ENCODE peak calls at places on chromosomes 7 and 10, in eight cellular contexts. D is IMR-90, I is HuH-7, E is Panc1, W is BJ, T is GM10248, L is ACHN, S is GM23248. Y is an unnamed sample.

GRCh38 chr10:62205750-62206399 is 62.8 kb downstream of the RTKN2 start:
- DNase-seq in D (no peak), L (no peak), S (no peak), T (no peak), W (no peak), I (no peak), E (no peak), Y (no peak)

GRCh38 chr7:133916621-133917020 is 210.5 kb upstream of the LRGUK start:
- DNase-seq in L (no peak), I (no peak), S (no peak), D (no peak), W (no peak), T (no peak), E (no peak), Y (no peak)

GRCh38 chr7:47285860-47286491 is 295.9 kb downstream of the TNS3 start:
- DNase-seq in E (no peak), D (no peak), T (no peak), L (no peak), I (no peak), S (peak), W (peak), Y (no peak)

GRCh38 chr7:2568521-2569223 is 9.9 kb downstream of the IQCE start:
- DNase-seq in D (no peak), T (no peak), L (no peak), I (no peak), S (no peak), W (no peak), E (no peak), Y (no peak)

GRCh38 chr10:77837248-77837924 is 89.2 kb downstream of the DLG5 start:
- DNase-seq in W (no peak), T (peak), E (no peak), S (peak), I (peak), D (peak), L (peak), Y (peak)

GRCh38 chr7:22372863-22373262 is 15.9 kb upstream of the RAPGEF5 start:
- DNase-seq in D (no peak), S (no peak), I (no peak), W (no peak), L (no peak), T (no peak), E (no peak), Y (no peak)

GRCh38 chr10:89327803-89328441 is at the start of gene IFIT3:
- DNase-seq in T (peak), L (peak), E (peak), W (peak), S (peak), D (peak), I (peak), Y (peak)

GRCh38 chr10:10489765-10490164 is 527.9 kb upstream of the CELF2 start:
- DNase-seq in D (peak), T (no peak), W (no peak), L (no peak), I (no peak), S (peak), E (no peak), Y (peak)

GRCh38 chr7:100753750-100754149 is 20.4 kb downstream of the ZAN start:
- DNase-seq in D (peak), S (peak), T (no peak), W (no peak), L (no peak), E (no peak), I (no peak), Y (peak)

GRCh38 chr10:48399056-48399541 is 92.6 kb downstream of the MAPK8 start:
- DNase-seq in E (no peak), T (no peak), S (no peak), I (no peak), W (no peak), L (no peak), D (no peak), Y (no peak)

GRCh38 chr10:89814278-89814677 is 112.9 kb downstream of the KIF20B start:
- DNase-seq in D (no peak), S (no peak), I (no peak), L (no peak), E (no peak), W (no peak), T (no peak), Y (no peak)

GRCh38 chr7:98066934-98067507 is 39.6 kb upstream of the LMTK2 start:
- DNase-seq in I (peak), S (no peak), L (no peak), E (no peak), D (no peak), T (no peak), W (no peak), Y (no peak)

GRCh38 chr10:69141304-69141703 is 17.3 kb downstream of the VPS26A start:
- DNase-seq in D (no peak), E (no peak), S (no peak), L (no peak), T (no peak), W (no peak), I (no peak), Y (no peak)

GRCh38 chr7:41328131-41328530 is 374.8 kb downstream of the INHBA start:
- DNase-seq in T (no peak), D (no peak), W (no peak), S (peak), L (no peak), E (no peak), I (no peak), Y (no peak)

GRCh38 chr10:3625959-3626751 is 158.9 kb downstream of the KLF6 start:
- DNase-seq in L (no peak), T (no peak), W (peak), D (peak), S (peak), I (no peak), E (no peak), Y (peak)

Y was measured in HCEC 1CT.